ENCODE peak calls at places on chromosomes 13 and 19, in seven cellular contexts. I is thyroid gland; D is CD8-positive, alpha-beta memory T cell; Z is fibroblast of lung; J is adrenal gland; U is CD4-positive, CD25-positive, alpha-beta regulatory T cell; P is psoas muscle. X is an unnamed sample.

GRCh38 chr13:26025196-26025595 is 26.6 kb downstream of the SHISA2 start:
- DNase-seq in I (no peak), D (no peak), Z (no peak), J (no peak), U (no peak), P (no peak), X (no peak)

GRCh38 chr13:35162420-35162819 is 220.3 kb downstream of the NBEA start:
- DNase-seq in I (no peak), D (no peak), Z (no peak), J (no peak), U (no peak), P (no peak), X (no peak)

GRCh38 chr19:10568444-10568825 is 344 bp downstream of the CDKN2D start:
- DNase-seq in I (peak), D (no peak), Z (no peak), J (peak), U (no peak), P (peak), X (no peak)

GRCh38 chr19:36604656-36605100 is 435 bp upstream of the ZNF382 start:
- DNase-seq in I (peak), D (peak), Z (peak), J (peak), U (peak), P (peak), X (no peak)

GRCh38 chr13:38223093-38223492 is 126.6 kb upstream of the UFM1 start:
- DNase-seq in I (no peak), D (no peak), Z (peak), J (no peak), U (no peak), P (no peak), X (no peak)

GRCh38 chr13:114019367-114019766 is 45.5 kb upstream of the C13orf46 start:
- DNase-seq in I (no peak), D (no peak), Z (no peak), J (no peak), U (peak), P (peak), X (no peak)

GRCh38 chr19:17296278-17296677 is 6.9 kb downstream of the ABHD8 start:
- DNase-seq in I (no peak), D (no peak), Z (no peak), J (peak), U (no peak), P (no peak), X (no peak)

GRCh38 chr19:41701401-41702075 is 6.9 kb upstream of the CEACAM5 start:
- DNase-seq in I (no peak), D (no peak), Z (no peak), J (no peak), U (no peak), P (no peak), X (no peak)

GRCh38 chr13:29587645-29588044 is 7.8 kb downstream of the SLC7A1 start:
- DNase-seq in I (no peak), D (no peak), Z (no peak), J (no peak), U (no peak), P (no peak), X (no peak)

GRCh38 chr13:29581666-29582065 is 13.8 kb downstream of the SLC7A1 start:
- DNase-seq in I (no peak), D (no peak), Z (no peak), J (no peak), U (no peak), P (no peak), X (no peak)

GRCh38 chr13:29582171-29582570 is 13.3 kb downstream of the SLC7A1 start:
- DNase-seq in I (no peak), D (no peak), Z (no peak), J (no peak), U (no peak), P (no peak), X (no peak)

GRCh38 chr13:29579094-29579493 is 16.4 kb downstream of the SLC7A1 start:
- DNase-seq in I (no peak), D (no peak), Z (no peak), J (no peak), U (no peak), P (no peak), X (no peak)

GRCh38 chr13:29583073-29583785 is 12.3 kb downstream of the SLC7A1 start:
- DNase-seq in I (no peak), D (no peak), Z (no peak), J (no peak), U (no peak), P (no peak), X (no peak)
- H3K4me3 ChIP-seq in I (no peak), D (no peak), Z (no peak), J (no peak), U (no peak), P (no peak), X (no peak)

GRCh38 chr13:30370916-30371521 is 51.3 kb upstream of the UBE2L5 start:
- DNase-seq in I (no peak), D (no peak), Z (no peak), J (no peak), U (no peak), P (no peak), X (no peak)
- H3K4me3 ChIP-seq in I (no peak), D (peak), Z (no peak), J (no peak), U (peak), P (no peak), X (no peak)

GRCh38 chr19:53865523-53865917 is 2.2 kb upstream of the MYADM start:
- DNase-seq in I (no peak), D (no peak), Z (no peak), J (no peak), U (no peak), P (no peak), X (no peak)
- H3K4me3 ChIP-seq in I (no peak), D (peak), Z (peak), J (no peak), U (no peak), P (no peak), X (no peak)

GRCh38 chr13:30216111-30216510 is 91.2 kb downstream of the KATNAL1 start:
- DNase-seq in I (no peak), D (no peak), Z (no peak), J (no peak), U (no peak), P (no peak), X (no peak)
- H3K4me3 ChIP-seq in I (no peak), D (no peak), Z (no peak), J (no peak), U (no peak), P (no peak), X (no peak)

DNA sequence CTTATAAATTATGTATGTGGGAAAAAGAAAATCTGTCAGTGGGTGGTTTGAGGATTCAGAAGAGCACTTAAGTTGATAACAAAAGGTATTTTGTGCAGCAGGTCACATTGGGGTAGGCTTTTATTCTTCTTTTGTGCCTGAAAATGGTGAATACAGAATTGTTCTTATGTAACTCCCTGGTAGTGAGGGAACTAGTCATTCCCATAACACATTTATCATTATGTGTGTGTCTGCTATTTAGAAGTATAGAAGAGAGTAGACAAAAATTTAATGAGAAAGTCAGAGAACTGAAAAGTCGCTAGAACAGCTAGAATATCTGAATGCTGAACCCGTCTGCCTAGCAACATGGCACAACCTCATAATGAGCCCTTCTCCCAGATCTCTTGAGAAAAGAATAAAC is 111.7 kb upstream of the EDNRB start:
- DNase-seq in I (no peak), D (no peak), Z (no peak), J (no peak), U (no peak), P (no peak), X (no peak)
- H3K4me3 ChIP-seq in I (no peak), D (no peak), Z (no peak), J (no peak), U (no peak), P (no peak), X (no peak)

GRCh38 chr19:1986357-1987162 is 29.0 kb downstream of the BTBD2 start:
- DNase-seq in I (no peak), D (no peak), Z (no peak), J (no peak), U (no peak), P (no peak), X (no peak)
- H3K4me3 ChIP-seq in I (no peak), D (no peak), Z (no peak), J (no peak), U (no peak), P (no peak), X (no peak)

GRCh38 chr13:50911051-50911690 is 1.6 kb downstream of the RNASEH2B start:
- DNase-seq in I (no peak), D (no peak), Z (peak), J (no peak), U (no peak), P (no peak), X (no peak)
- H3K4me3 ChIP-seq in I (peak), D (peak), Z (peak), J (no peak), U (peak), P (peak), X (peak)

DNA sequence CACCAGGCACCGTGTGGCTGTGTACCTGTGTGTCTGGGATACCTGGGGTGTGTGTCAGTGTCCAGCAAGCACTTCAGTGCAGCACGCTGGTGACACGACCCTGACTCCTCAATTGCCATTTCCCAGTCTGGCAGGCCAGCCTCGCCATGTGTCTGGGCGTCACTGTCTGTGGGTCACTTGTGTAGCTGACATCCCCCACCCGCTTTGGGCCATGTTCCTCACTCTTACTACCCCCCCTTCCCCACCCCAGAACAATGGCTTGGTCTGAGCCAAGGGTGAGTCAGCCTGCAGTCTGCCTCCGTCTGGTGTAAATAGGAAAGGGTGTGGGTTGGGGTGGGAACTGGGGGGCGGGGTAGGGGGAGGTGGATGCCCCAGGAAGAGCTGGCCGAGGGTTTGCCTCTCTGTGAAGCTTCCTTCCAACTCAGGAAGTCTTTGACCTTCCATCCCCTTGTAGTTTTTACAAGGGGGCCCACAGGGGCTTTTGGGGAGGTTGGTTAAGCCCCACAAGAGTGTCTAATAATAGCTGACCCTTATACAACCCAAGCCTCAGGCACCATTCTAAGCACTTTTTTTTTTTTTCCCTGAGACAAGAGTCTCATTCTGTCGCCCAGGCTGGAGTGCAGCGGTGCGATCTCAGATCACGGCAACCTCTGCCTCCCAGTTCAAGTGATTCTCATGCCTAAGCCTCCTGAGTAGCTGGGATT is 17.6 kb downstream of the NOVA2 start:
- DNase-seq in I (peak), D (no peak), Z (no peak), J (peak), U (no peak), P (peak), X (no peak)
- H3K4me3 ChIP-seq in I (no peak), D (no peak), Z (no peak), J (no peak), U (no peak), P (no peak), X (no peak)

DNA sequence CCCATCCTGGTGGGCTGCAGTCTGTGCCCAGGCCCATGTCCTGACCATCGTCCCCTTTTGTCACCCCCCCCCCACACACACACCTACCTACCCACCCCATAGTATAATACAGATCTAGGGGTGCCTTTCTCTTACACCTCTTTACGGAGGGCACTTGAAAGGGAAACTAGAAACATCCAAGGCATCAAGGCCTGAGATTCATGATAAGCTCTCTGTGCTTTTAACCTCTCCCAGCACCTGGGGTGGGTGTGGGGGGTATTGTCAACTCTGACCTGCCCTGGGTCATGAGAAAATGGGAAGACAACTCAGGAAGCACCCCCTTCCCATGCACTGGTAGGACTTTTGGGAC is 1.6 kb downstream of the BICRA start:
- DNase-seq in I (no peak), D (no peak), Z (no peak), J (no peak), U (no peak), P (no peak), X (no peak)
- H3K4me3 ChIP-seq in I (peak), D (peak), Z (peak), J (no peak), U (peak), P (peak), X (peak)

GRCh38 chr19:54138777-54139256 is 1.3 kb downstream of the CNOT3 start:
- DNase-seq in I (no peak), D (no peak), Z (no peak), J (no peak), U (no peak), P (no peak), X (no peak)
- H3K4me3 ChIP-seq in I (peak), D (peak), Z (peak), J (no peak), U (peak), P (peak), X (peak)

X was measured in ovary.